ENCODE peak calls at places on chromosomes 13 and 19, in eight cellular contexts. Q is transverse colon, L is NB4, O is thyroid gland, D is body of pancreas, C is heart left ventricle, J is ovary, R is lower leg skin. Y is an unnamed sample.

GRCh38 chr19:50796634-50797428 is 6.6 kb downstream of the ACP4 start:
- DNase-seq in Q (no peak), L (no peak), O (no peak), D (no peak), C (no peak), J (no peak), R (no peak), Y (no peak)

GRCh38 chr13:99660101-99660500 is 158.8 kb downstream of the TM9SF2 start:
- DNase-seq in Q (no peak), L (no peak), O (no peak), D (no peak), C (no peak), J (no peak), R (no peak), Y (no peak)

GRCh38 chr19:7868326-7868670 is 5.9 kb downstream of the PRR36 start:
- DNase-seq in Q (no peak), L (no peak), O (no peak), D (no peak), C (no peak), J (peak; percentile 32), R (no peak), Y (no peak)

GRCh38 chr19:57465680-57466381 is 8.9 kb upstream of the VN1R1 start:
- DNase-seq in Q (peak; percentile 17), L (peak; percentile 62), O (no peak), D (no peak), C (no peak), J (no peak), R (no peak), Y (no peak)

GRCh38 chr19:19619121-19619848 is 798 bp upstream of the PBX4 start:
- DNase-seq in Q (no peak), L (no peak), O (no peak), D (no peak), C (no peak), J (no peak), R (no peak), Y (no peak)

GRCh38 chr19:56477429-56478338 is 539 bp upstream of the ZNF667 start:
- DNase-seq in Q (peak; percentile 73), L (no peak), O (peak; percentile 92), D (peak; percentile 82), C (peak; percentile 97), J (peak; percentile 89), R (peak; percentile 96), Y (peak; percentile 95)

GRCh38 chr13:40170982-40171381 is 495.5 kb downstream of the FOXO1 start:
- DNase-seq in Q (no peak), L (no peak), O (no peak), D (no peak), C (peak; percentile 43), J (no peak), R (no peak), Y (no peak)

GRCh38 chr13:113996081-113996911 is 22.4 kb upstream of the C13orf46 start:
- DNase-seq in Q (no peak), L (no peak), O (peak; percentile 2), D (no peak), C (peak; percentile 25), J (no peak), R (no peak), Y (no peak)

GRCh38 chr19:33193864-33194362 is at the start of gene LRP3:
- DNase-seq in Q (peak; percentile 26), L (peak; percentile 72), O (peak; percentile 74), D (peak; percentile 72), C (peak; percentile 54), J (peak; percentile 61), R (no peak), Y (peak; percentile 61)
- TF ChIP-seq POLR2A in Q (no peak), L (peak; percentile 21), O (no peak), D (no peak), C (no peak), J (no peak), R (no peak), Y (no peak)

GRCh38 chr13:112012705-112013085 is 54.3 kb upstream of the SOX1 start:
- DNase-seq in Q (no peak), L (no peak), O (no peak), D (no peak), C (no peak), J (no peak), R (no peak), Y (no peak)
- H3K4me3 ChIP-seq in Q (no peak overlapping the region), L (no peak overlapping the region), O (no peak overlapping the region), D (no peak overlapping the region), C (no peak overlapping the region), J (no peak overlapping the region), R (no peak overlapping the region), Y (no peak overlapping the region)

GRCh38 chr19:3402631-3403443 is 36.5 kb downstream of the NFIC start:
- DNase-seq in Q (no peak), L (no peak), O (no peak), D (no peak), C (no peak), J (no peak), R (no peak), Y (no peak)

GRCh38 chr19:3405261-3405653 is 38.9 kb downstream of the NFIC start:
- DNase-seq in Q (no peak), L (no peak), O (no peak), D (no peak), C (no peak), J (no peak), R (no peak), Y (no peak)

GRCh38 chr19:3403489-3404323 is 37.3 kb downstream of the NFIC start:
- DNase-seq in Q (peak; percentile 80), L (no peak), O (peak; percentile 97), D (peak; percentile 97), C (peak; percentile 96), J (peak; percentile 96), R (peak; percentile 97), Y (peak; percentile 82)

GRCh38 chr19:3406571-3407111 is 40.3 kb downstream of the NFIC start:
- DNase-seq in Q (no peak), L (no peak), O (no peak), D (no peak), C (no peak), J (no peak), R (no peak), Y (no peak)

GRCh38 chr19:3404324-3405260 is 38.2 kb downstream of the NFIC start:
- DNase-seq in Q (peak; percentile 66), L (no peak), O (peak; percentile 87), D (peak; percentile 93), C (peak; percentile 94), J (peak; percentile 90), R (peak; percentile 97), Y (peak; percentile 87)
- TF ChIP-seq POLR2A in Q (peak; percentile 37), L (no peak), O (no peak), D (peak; percentile 86), C (no peak), J (peak; percentile 68), R (no peak), Y (no peak)

GRCh38 chr19:17751912-17752273 is 616 bp downstream of the FCHO1 start:
- DNase-seq in Q (no peak), L (peak; percentile 65), O (no peak), D (no peak), C (no peak), J (no peak), R (no peak), Y (no peak)
- H3K4me3 ChIP-seq in Q (peak overlapping the region; percentile 4), L (peak overlapping the region; percentile 62), O (no peak overlapping the region), D (no peak overlapping the region), C (peak overlapping the region; percentile 37), J (no peak overlapping the region), R (no peak overlapping the region), Y (no peak overlapping the region)

DNA sequence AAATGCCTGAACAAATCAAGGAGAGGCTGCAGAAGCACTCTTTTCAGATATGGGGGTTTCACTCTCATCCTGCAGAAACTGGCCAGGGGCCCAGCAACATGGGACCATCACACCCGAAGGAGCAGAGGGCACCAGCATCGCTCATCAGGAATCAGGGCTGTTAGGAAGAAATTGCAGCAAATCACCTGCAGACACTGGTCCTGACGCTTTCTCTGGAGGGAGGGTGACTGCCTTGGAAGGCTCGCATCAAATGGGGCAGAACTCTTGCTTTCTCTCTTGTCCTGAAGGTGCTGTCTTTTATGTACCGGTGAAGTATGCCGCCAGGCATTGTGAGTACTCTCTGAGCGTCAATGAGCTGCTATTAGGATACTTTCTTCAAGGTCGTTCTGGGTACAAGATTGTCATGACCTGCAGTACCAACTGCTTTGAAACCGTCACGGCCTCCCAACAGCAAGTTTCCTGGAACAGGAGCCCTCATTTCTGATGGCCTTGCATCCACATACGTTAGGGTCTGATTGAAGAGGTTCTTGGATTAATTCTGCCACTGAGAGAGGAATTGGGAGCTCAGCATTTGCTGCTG is 155.7 kb upstream of the SOX1 start:
- DNase-seq in Q (no peak), L (no peak), O (no peak), D (no peak), C (no peak), J (no peak), R (peak; percentile 45), Y (no peak)
- TF ChIP-seq POLR2A in Q (no peak), L (no peak), O (no peak), D (no peak), C (no peak), J (no peak), R (no peak), Y (no peak)

DNA sequence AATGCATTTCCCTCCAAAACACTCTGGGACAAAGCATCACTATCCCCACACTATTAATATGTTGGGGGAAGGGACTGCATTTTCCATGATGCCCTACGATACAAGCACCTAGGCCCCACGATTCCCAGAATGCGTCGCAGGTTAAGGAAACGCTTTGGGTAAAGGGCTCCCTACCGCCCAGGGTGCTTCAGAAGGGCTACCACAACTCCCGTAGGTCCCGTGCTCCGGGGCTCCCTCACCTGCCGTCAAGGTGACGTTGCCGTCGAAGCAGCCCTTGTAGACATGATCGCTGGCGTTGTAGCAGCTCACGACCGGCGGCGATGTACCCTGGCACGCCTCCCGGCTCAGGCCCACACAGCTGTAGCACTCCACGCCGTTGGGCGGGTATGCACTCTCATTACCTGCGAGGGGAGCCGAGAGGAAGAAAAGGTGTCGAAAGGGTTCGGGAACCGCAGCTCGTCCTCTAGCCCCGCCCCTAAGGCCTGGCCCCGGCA is 2.5 kb downstream of the LYPD3 start:
- DNase-seq in Q (no peak), L (no peak), O (no peak), D (no peak), C (no peak), J (no peak), R (no peak), Y (no peak)
- H3K4me3 ChIP-seq in Q (peak overlapping the region; percentile 64), L (no peak overlapping the region), O (peak overlapping the region; percentile 38), D (no peak overlapping the region), C (peak overlapping the region; percentile 71), J (peak overlapping the region; percentile 61), R (peak overlapping the region; percentile 35), Y (peak overlapping the region; percentile 76)

GRCh38 chr13:42073683-42074082 is 25.2 kb downstream of the DGKH start:
- DNase-seq in Q (no peak), L (no peak), O (no peak), D (no peak), C (no peak), J (no peak), R (no peak), Y (no peak)
- TF ChIP-seq POLR2A in Q (no peak), L (no peak), O (no peak), D (no peak), C (no peak), J (no peak), R (no peak), Y (no peak)

Y was measured in testis.